ENCODE peak calls at places on chromosomes 4 and X, in seven cellular contexts. Q, F, T, X, H, I and V are unnamed samples.

GRCh38 chr4:40992472-40993298 is 221.7 kb downstream of the APBB2 start:
- DNase-seq in Q (no peak), F (no peak), T (no peak), X (peak; percentile 36), H (no peak), I (peak; percentile 90), V (peak; percentile 43)

GRCh38 chr4:183918696-183919095 is 13.6 kb downstream of the STOX2 start:
- DNase-seq in Q (no peak), F (no peak), T (no peak), X (no peak), H (no peak), I (no peak), V (no peak)

GRCh38 chr4:152920768-152921167 is 15.4 kb upstream of the FHDC1 start:
- DNase-seq in Q (no peak), F (no peak), T (no peak), X (no peak), H (no peak), I (peak; percentile 49), V (no peak)

GRCh38 chrX:9352243-9352642 is 112.6 kb upstream of the TBL1X start:
- DNase-seq in Q (no peak), F (no peak), T (no peak), X (peak; percentile 24), H (no peak), I (peak; percentile 8), V (peak; percentile 28)

GRCh38 chr4:126799471-126799870 is 833.3 kb upstream of the INTU start:
- DNase-seq in Q (no peak), F (no peak), T (no peak), X (no peak), H (no peak), I (no peak), V (no peak)

GRCh38 chr4:38989487-38989886 is 42.7 kb downstream of the TMEM156 start:
- DNase-seq in Q (no peak), F (no peak), T (no peak), X (no peak), H (no peak), I (no peak), V (no peak)

GRCh38 chr4:38119663-38120374 is 159.6 kb downstream of the PTTG2 start:
- DNase-seq in Q (no peak), F (no peak), T (no peak), X (no peak), H (peak; percentile 89), I (no peak), V (no peak)

GRCh38 chr4:132230025-132230424 is 919.1 kb upstream of the PCDH10 start:
- DNase-seq in Q (no peak), F (no peak), T (no peak), X (no peak), H (no peak), I (no peak), V (no peak)

GRCh38 chr4:4852591-4853362 is 6.7 kb upstream of the MSX1 start:
- DNase-seq in Q (peak; percentile 72), F (no peak), T (peak; percentile 32), X (peak; percentile 46), H (no peak), I (no peak), V (no peak)

GRCh38 chr4:18021470-18021719 is 160 bp downstream of the LCORL start:
- DNase-seq in Q (no peak), F (no peak), T (no peak), X (no peak), H (no peak), I (no peak), V (no peak)

GRCh38 chrX:48911407-48912182 is at the start of gene SLC35A2:
- DNase-seq in Q (peak; percentile 86), F (peak; percentile 89), T (peak; percentile 86), X (peak; percentile 71), H (peak; percentile 77), I (peak; percentile 81), V (peak; percentile 82)

GRCh38 chr4:139858436-139859225 is 193.0 kb downstream of the MGST2 start:
- DNase-seq in Q (no peak), F (no peak), T (no peak), X (peak; percentile 64), H (no peak), I (no peak), V (peak; percentile 54)

GRCh38 chrX:40773809-40774208 is 38.5 kb upstream of the MED14 start:
- DNase-seq in Q (no peak), F (no peak), T (no peak), X (no peak), H (peak; percentile 36), I (no peak), V (no peak)

GRCh38 chrX:132258509-132258908 is 39.3 kb upstream of the RAP2C start:
- DNase-seq in Q (no peak), F (no peak), T (no peak), X (no peak), H (no peak), I (no peak), V (no peak)

GRCh38 chr4:113820164-113820563 is 58.6 kb upstream of the CAMK2D start:
- DNase-seq in Q (no peak), F (no peak), T (no peak), X (no peak), H (no peak), I (no peak), V (no peak)

GRCh38 chr4:180203349-180203748 is 2039.9 kb upstream of the TENM3 start:
- DNase-seq in Q (no peak), F (no peak), T (no peak), X (peak; percentile 39), H (no peak), I (no peak), V (peak; percentile 38)

GRCh38 chr4:1684756-1685603 is 867 bp upstream of the FAM53A start:
- DNase-seq in Q (no peak), F (no peak), T (no peak), X (no peak), H (no peak), I (no peak), V (no peak)

GRCh38 chrX:135396566-135396965 is 25.2 kb upstream of the SMIM10L2A start:
- DNase-seq in Q (no peak), F (no peak), T (no peak), X (no peak), H (no peak), I (no peak), V (no peak)

DNA sequence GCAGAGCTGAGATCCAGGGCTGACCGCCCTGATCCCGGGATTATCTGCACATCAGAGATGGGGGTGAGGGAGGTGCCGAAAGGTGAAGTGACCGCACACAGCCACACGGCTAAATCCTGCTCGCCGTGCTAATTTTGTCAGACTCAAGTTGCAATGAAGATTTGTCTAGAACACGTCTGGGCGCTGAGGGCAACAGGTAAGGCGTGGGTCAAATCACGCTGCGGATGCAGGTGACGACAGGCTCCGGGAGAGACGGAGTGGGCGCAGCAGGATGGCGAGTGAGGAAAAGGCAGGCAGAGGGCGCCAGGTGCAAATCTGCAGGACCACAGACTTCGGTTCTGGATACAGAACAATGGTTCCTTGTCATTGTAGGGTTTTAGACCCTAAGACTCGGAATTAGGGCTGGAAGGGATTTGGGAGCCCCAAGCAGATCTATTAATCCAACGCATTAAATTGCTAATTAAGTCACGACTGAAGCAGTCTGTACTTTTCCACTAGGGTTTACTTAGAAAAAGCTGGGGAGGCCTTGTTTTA is 1.9 kb upstream of the TBC1D14 start:
- DNase-seq in Q (peak; percentile 71), F (no peak), T (peak; percentile 74), X (peak; percentile 58), H (no peak), I (peak; percentile 37), V (peak; percentile 67)
- TF ChIP-seq CTCF in Q (peak; percentile 72), F (peak; percentile 54), T (peak; percentile 58), X (peak; percentile 41), H (no peak), I (peak; percentile 73), V (peak; percentile 50)

GRCh38 chr4:47135210-47135609 is 103.8 kb downstream of the GABRB1 start:
- DNase-seq in Q (no peak), F (no peak), T (no peak), X (no peak), H (no peak), I (no peak), V (no peak)
- TF ChIP-seq CTCF in Q (no peak), F (no peak), T (no peak), X (no peak), H (no peak), I (no peak), V (no peak)

GRCh38 chr4:95638920-95639501 is 90.2 kb upstream of the UNC5C start:
- DNase-seq in Q (no peak), F (no peak), T (no peak), X (no peak), H (no peak), I (no peak), V (no peak)

GRCh38 chr4:95640337-95640736 is 91.6 kb upstream of the UNC5C start:
- DNase-seq in Q (no peak), F (no peak), T (no peak), X (no peak), H (no peak), I (no peak), V (no peak)

GRCh38 chr4:95641571-95641970 is 92.8 kb upstream of the UNC5C start:
- DNase-seq in Q (no peak), F (no peak), T (no peak), X (no peak), H (no peak), I (no peak), V (no peak)

GRCh38 chr4:95636061-95636460 is 87.3 kb upstream of the UNC5C start:
- DNase-seq in Q (no peak), F (no peak), T (no peak), X (no peak), H (no peak), I (no peak), V (no peak)

DNA sequence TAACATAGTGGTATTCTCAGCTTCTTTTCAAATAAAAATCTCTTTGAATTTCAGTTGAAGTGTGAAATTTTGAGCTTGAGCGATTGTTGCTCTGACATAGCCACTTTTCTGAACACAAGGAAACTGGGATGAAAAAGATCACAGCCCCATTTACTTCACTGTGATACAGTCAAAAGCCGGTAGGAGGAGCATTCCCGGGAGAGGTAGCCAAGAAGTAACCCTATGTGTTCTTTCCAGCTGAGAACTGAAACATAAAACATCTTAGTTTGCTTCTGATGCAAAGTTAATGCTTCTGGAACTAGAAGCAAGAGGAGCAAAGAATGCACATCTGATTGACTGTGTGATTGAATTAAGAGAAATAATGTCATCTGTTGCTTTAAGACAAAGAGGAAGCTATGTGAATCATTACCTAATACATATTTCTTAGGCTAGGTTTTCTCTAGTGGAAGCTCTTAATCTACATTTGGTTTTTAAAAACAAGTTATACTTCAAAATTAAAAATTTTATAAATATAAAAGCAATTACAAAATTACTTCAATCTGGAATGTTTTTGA is 88.4 kb upstream of the UNC5C start:
- DNase-seq in Q (peak; percentile 28), F (no peak), T (peak; percentile 8), X (no peak), H (no peak), I (no peak), V (no peak)
- TF ChIP-seq CTCF in Q (peak; percentile 60), F (peak; percentile 52), T (peak; percentile 23), X (no peak), H (no peak), I (no peak), V (no peak)

GRCh38 chr4:163587867-163588266 is 93.4 kb downstream of the TMA16 start:
- DNase-seq in Q (no peak), F (no peak), T (no peak), X (peak; percentile 20), H (no peak), I (peak; percentile 87), V (peak; percentile 28)
- TF ChIP-seq CTCF in Q (peak; percentile 58), F (peak; percentile 19), T (no peak), X (no peak), H (no peak), I (peak; percentile 92), V (peak; percentile 28)

GRCh38 chr4:9898596-9899345 is 117.3 kb downstream of the DRD5 start:
- DNase-seq in Q (peak; percentile 90), F (no peak), T (peak; percentile 10), X (peak; percentile 34), H (no peak), I (no peak), V (peak; percentile 36)
- TF ChIP-seq CTCF in Q (peak; percentile 74), F (peak; percentile 14), T (no peak), X (no peak), H (no peak), I (peak; percentile 26), V (peak; percentile 16)